ENCODE peak calls at places on chromosome 16, in four cellular contexts. H is stimulated activated CD4-positive, alpha-beta T cell treated with anti-CD3 and anti-CD28 coated beads, Interleukin-2, amount 100 ng/mL, for 24 hours; F is germinal center; P is amniotic stem cell. X is an unnamed sample.

GRCh38 chr16:75198135-75198600 is 8.8 kb downstream of the CTRB2 start:
- DNase-seq in P (no peak), F (no peak), H (no peak), X (peak)

GRCh38 chr16:86120982-86121242 is 221.9 kb downstream of the IRF8 start:
- DNase-seq in P (no peak), F (no peak), H (no peak), X (no peak)

GRCh38 chr16:21167929-21168602 is 9.6 kb downstream of the LDAF1 start:
- DNase-seq in P (no peak), H (peak), F (no peak), X (no peak)

GRCh38 chr16:16150117-16150877 is 73.0 kb downstream of the ABCC6 start:
- DNase-seq in F (no peak), H (no peak), P (no peak), X (peak)

GRCh38 chr16:89094252-89094901 is 725 bp downstream of the ACSF3 start:
- DNase-seq in P (no peak), H (peak), F (peak), X (no peak)

GRCh38 chr16:88130681-88131080 is 179.4 kb downstream of the BANP start:
- DNase-seq in H (no peak), P (no peak), F (no peak), X (no peak)

GRCh38 chr16:58222532-58223316 is 24.8 kb upstream of the CSNK2A2 start:
- DNase-seq in P (no peak), F (no peak), H (no peak), X (peak)

GRCh38 chr16:17063156-17063555 is 407.6 kb downstream of the XYLT1 start:
- DNase-seq in P (no peak), H (no peak), F (no peak), X (no peak)

GRCh38 chr16:86566966-86567700 is 504 bp downstream of the FOXC2 start:
- DNase-seq in P (peak), H (peak), F (no peak), X (peak)

GRCh38 chr16:67537270-67537635 is 8.6 kb downstream of the RIPOR1 start:
- DNase-seq in F (no peak), H (peak), P (no peak), X (peak)

GRCh38 chr16:24993722-24994686 is 21.2 kb downstream of the ARHGAP17 start:
- DNase-seq in H (no peak), P (peak), F (no peak), X (peak)

GRCh38 chr16:1749152-1750117 is 21.9 kb downstream of the NME3 start:
- DNase-seq in H (no peak), F (no peak), P (no peak), X (peak)

GRCh38 chr16:21647562-21648164 is 4.7 kb downstream of the IGSF6 start:
- DNase-seq in H (no peak), F (no peak), P (no peak), X (no peak)

X was measured in IMR-90.